ENCODE peak calls at places on chromosomes 13 and 19, in seven cellular contexts. T, S, Y, F, R, W and L are unnamed samples.
A peak's percentile ranks its signal among the peaks of the same experiment; 100 is the strongest.

GRCh38 chr19:43148233-43148632 is 38.1 kb downstream of the PSG5 start:
- DNase-seq in T (no peak), S (no peak), Y (no peak), F (no peak), R (peak; percentile 55), W (no peak), L (no peak)

GRCh38 chr19:48415395-48415794 is 21.9 kb downstream of the GRIN2D start:
- DNase-seq in T (peak; percentile 84), S (peak; percentile 62), Y (no peak), F (peak; percentile 91), R (no peak), W (peak; percentile 68), L (peak; percentile 85)

GRCh38 chr13:48542581-48543341 is 9.9 kb upstream of the RCBTB2 start:
- DNase-seq in T (peak; percentile 46), S (peak; percentile 24), Y (no peak), F (peak; percentile 54), R (no peak), W (peak; percentile 71), L (peak; percentile 86)

GRCh38 chr19:4343056-4343844 is at the start of gene MPND:
- DNase-seq in T (peak; percentile 96), S (peak; percentile 92), Y (peak; percentile 94), F (peak; percentile 98), R (peak; percentile 82), W (peak; percentile 96), L (peak; percentile 83)

GRCh38 chr19:7757358-7757757 is 5.7 kb upstream of the CLEC4M start:
- DNase-seq in T (no peak), S (no peak), Y (no peak), F (no peak), R (no peak), W (no peak), L (no peak)

GRCh38 chr13:39565036-39565949 is 37.7 kb downstream of the LHFPL6 start:
- DNase-seq in T (peak; percentile 62), S (peak; percentile 30), Y (no peak), F (no peak), R (peak; percentile 78), W (no peak), L (peak; percentile 70)

GRCh38 chr13:113058129-113058987 is 47.2 kb upstream of the F7 start:
- DNase-seq in T (no peak), S (no peak), Y (peak; percentile 10), F (no peak), R (no peak), W (no peak), L (no peak)

GRCh38 chr19:39144487-39145071 is 19.0 kb downstream of the PAK4 start:
- DNase-seq in T (peak; percentile 23), S (peak; percentile 32), Y (no peak), F (peak; percentile 61), R (no peak), W (no peak), L (peak; percentile 90)

GRCh38 chr19:13804830-13805683 is 9.8 kb downstream of the ZSWIM4 start:
- DNase-seq in T (no peak), S (no peak), Y (no peak), F (peak; percentile 48), R (no peak), W (no peak), L (no peak)

GRCh38 chr13:98225036-98225940 is 48.2 kb upstream of the RNF113B start:
- DNase-seq in T (no peak), S (no peak), Y (peak; percentile 69), F (no peak), R (no peak), W (no peak), L (no peak)

GRCh38 chr13:100490692-100491091 is 97.9 kb downstream of the GGACT start:
- DNase-seq in T (no peak), S (peak; percentile 1), Y (no peak), F (no peak), R (no peak), W (no peak), L (no peak)

GRCh38 chr19:13613447-13613846 is 107.2 kb upstream of the CACNA1A start:
- DNase-seq in T (no peak), S (no peak), Y (no peak), F (no peak), R (no peak), W (no peak), L (no peak)

GRCh38 chr13:40576369-40576768 is 90.1 kb downstream of the FOXO1 start:
- DNase-seq in T (no peak), S (no peak), Y (no peak), F (no peak), R (no peak), W (no peak), L (no peak)

GRCh38 chr19:19096641-19097627 is 33.1 kb downstream of the SLC25A42 start:
- DNase-seq in T (peak; percentile 88), S (peak; percentile 13), Y (no peak), F (peak; percentile 66), R (no peak), W (no peak), L (no peak)